ENCODE peak calls at places on chromosome 20, in seven cellular contexts. C is CD4-positive, alpha-beta T cell; X is Peyer's patch; Q is lower lobe of right lung; Z is A549; U is A673; D is heart right ventricle. G is an unnamed sample.

GRCh38 chr20:37596890-37597539 is 69.3 kb upstream of the BLCAP start:
- DNase-seq in C (no peak), X (no peak), Q (no peak), Z (no peak), U (no peak), D (no peak), G (no peak)

GRCh38 chr20:45105317-45105716 is 4.4 kb upstream of the KCNS1 start:
- DNase-seq in C (no peak), X (no peak), Q (no peak), Z (no peak), U (no peak), D (no peak), G (no peak)

GRCh38 chr20:5181492-5181891 is 54.7 kb downstream of the CDS2 start:
- DNase-seq in C (no peak), X (no peak), Q (no peak), Z (no peak), U (no peak), D (no peak), G (no peak)

GRCh38 chr20:50305636-50306477 is 115.2 kb downstream of the CEBPB start:
- DNase-seq in C (no peak), X (peak), Q (no peak), Z (peak), U (no peak), D (no peak), G (peak)

GRCh38 chr20:56929606-56930005 is 300.5 kb downstream of the TFAP2C start:
- DNase-seq in C (no peak), X (no peak), Q (no peak), Z (no peak), U (no peak), D (no peak), G (no peak)

GRCh38 chr20:3783516-3784225 is 2.4 kb upstream of the SPEF1 start:
- DNase-seq in C (no peak), X (no peak), Q (peak), Z (no peak), U (no peak), D (no peak), G (no peak)

GRCh38 chr20:23048283-23049200 is 930 bp downstream of the THBD start:
- DNase-seq in C (no peak), X (no peak), Q (peak), Z (peak), U (peak), D (peak), G (no peak)

GRCh38 chr20:64079273-64080012 is at the start of gene RGS19:
- DNase-seq in C (peak), X (peak), Q (peak), Z (peak), U (peak), D (peak), G (no peak)

GRCh38 chr20:51532577-51533191 is 9.8 kb downstream of the NFATC2 start:
- DNase-seq in C (no peak), X (peak), Q (peak), Z (no peak), U (no peak), D (peak), G (no peak)

GRCh38 chr20:5835870-5836269 is 85.7 kb downstream of the SHLD1 start:
- DNase-seq in C (no peak), X (no peak), Q (no peak), Z (no peak), U (no peak), D (no peak), G (no peak)

GRCh38 chr20:20732641-20733040 is 20.2 kb upstream of the RALGAPA2 start:
- DNase-seq in C (no peak), X (no peak), Q (no peak), Z (no peak), U (no peak), D (no peak), G (no peak)

GRCh38 chr20:47670913-47671312 is 114.4 kb downstream of the SULF2 start:
- DNase-seq in C (no peak), X (no peak), Q (no peak), Z (no peak), U (no peak), D (no peak), G (no peak)

GRCh38 chr20:58691773-58692578 is 624 bp upstream of the NPEPL1 start:
- DNase-seq in C (no peak), X (peak), Q (peak), Z (no peak), U (no peak), D (peak), G (no peak)

GRCh38 chr20:62178316-62179161 is 4.3 kb upstream of the MTG2 start:
- DNase-seq in C (no peak), X (no peak), Q (no peak), Z (no peak), U (no peak), D (no peak), G (no peak)

GRCh38 chr20:51346686-51347485 is 195.6 kb downstream of the NFATC2 start:
- DNase-seq in C (no peak), X (no peak), Q (no peak), Z (peak), U (no peak), D (no peak), G (no peak)

GRCh38 chr20:58593880-58594473 is 57.1 kb upstream of the STX16 start:
- DNase-seq in C (no peak), X (no peak), Q (no peak), Z (no peak), U (no peak), D (no peak), G (no peak)

GRCh38 chr20:62413896-62414481 is 6.9 kb upstream of the CABLES2 start:
- DNase-seq in C (no peak), X (peak), Q (no peak), Z (peak), U (no peak), D (no peak), G (no peak)

GRCh38 chr20:57498425-57499400 is 26.2 kb downstream of the CTCFL start:
- DNase-seq in C (no peak), X (peak), Q (no peak), Z (peak), U (peak), D (no peak), G (no peak)

GRCh38 chr20:23909390-23909789 is 29.8 kb upstream of the CST5 start:
- DNase-seq in C (no peak), X (no peak), Q (no peak), Z (no peak), U (no peak), D (no peak), G (no peak)

GRCh38 chr20:2521369-2522305 is 12.9 kb upstream of the ZNF343 start:
- DNase-seq in C (peak), X (peak), Q (no peak), Z (peak), U (peak), D (peak), G (no peak)

GRCh38 chr20:47196091-47197081 is 160.1 kb downstream of the ZMYND8 start:
- DNase-seq in C (peak), X (peak), Q (peak), Z (peak), U (peak), D (peak), G (peak)

GRCh38 chr20:56202493-56203077 is 45.9 kb upstream of the MC3R start:
- DNase-seq in C (no peak), X (no peak), Q (no peak), Z (peak), U (no peak), D (no peak), G (no peak)

GRCh38 chr20:4609511-4609910 is 112.2 kb upstream of the PRND start:
- DNase-seq in C (no peak), X (no peak), Q (no peak), Z (no peak), U (no peak), D (no peak), G (no peak)

GRCh38 chr20:39857188-39857587 is 831.8 kb downstream of the MAFB start:
- DNase-seq in C (no peak), X (no peak), Q (no peak), Z (no peak), U (no peak), D (no peak), G (no peak)

GRCh38 chr20:47276856-47277541 is 79.5 kb downstream of the ZMYND8 start:
- DNase-seq in C (no peak), X (no peak), Q (no peak), Z (no peak), U (no peak), D (peak), G (no peak)

GRCh38 chr20:57055345-57055744 is 211.1 kb downstream of the BMP7 start:
- DNase-seq in C (no peak), X (peak), Q (no peak), Z (no peak), U (no peak), D (no peak), G (no peak)

GRCh38 chr20:40390654-40391053 is 298.4 kb downstream of the MAFB start:
- DNase-seq in C (no peak), X (no peak), Q (no peak), Z (no peak), U (peak), D (no peak), G (no peak)

GRCh38 chr20:8996817-8997512 is 71.9 kb upstream of the PLCB4 start:
- DNase-seq in C (no peak), X (no peak), Q (no peak), Z (no peak), U (peak), D (no peak), G (no peak)

GRCh38 chr20:25191051-25191450 is 4.5 kb upstream of the ENTPD6 start:
- DNase-seq in C (no peak), X (no peak), Q (no peak), Z (no peak), U (no peak), D (peak), G (no peak)

GRCh38 chr20:36498386-36499179 is 42.7 kb upstream of the MYL9 start:
- DNase-seq in C (no peak), X (peak), Q (no peak), Z (no peak), U (no peak), D (peak), G (no peak)

GRCh38 chr20:2798814-2799213 is 1.6 kb downstream of the CPXM1 start:
- DNase-seq in C (no peak), X (no peak), Q (no peak), Z (no peak), U (no peak), D (no peak), G (no peak)

GRCh38 chr20:137668-138131 is 4.7 kb upstream of the DEFB126 start:
- DNase-seq in C (no peak), X (no peak), Q (no peak), Z (peak), U (peak), D (no peak), G (no peak)

GRCh38 chr20:51710503-51710902 is 57.7 kb downstream of the ATP9A start:
- DNase-seq in C (no peak), X (no peak), Q (no peak), Z (no peak), U (no peak), D (no peak), G (no peak)

GRCh38 chr20:62446398-62446985 is 19.2 kb upstream of the RBBP8NL start:
- DNase-seq in C (no peak), X (no peak), Q (no peak), Z (no peak), U (no peak), D (no peak), G (no peak)

GRCh38 chr20:56426026-56426425 is 14.0 kb downstream of the CASS4 start:
- DNase-seq in C (no peak), X (no peak), Q (no peak), Z (no peak), U (no peak), D (no peak), G (no peak)

GRCh38 chr20:31990958-31991705 is 19.1 kb upstream of the CCM2L start:
- DNase-seq in C (no peak), X (no peak), Q (no peak), Z (no peak), U (no peak), D (no peak), G (no peak)

GRCh38 chr20:8940311-8940710 is 128.6 kb upstream of the PLCB4 start:
- DNase-seq in C (no peak), X (no peak), Q (no peak), Z (no peak), U (no peak), D (no peak), G (no peak)

GRCh38 chr20:34569598-34569997 is 11.1 kb downstream of the MAP1LC3A start:
- DNase-seq in C (no peak), X (no peak), Q (no peak), Z (no peak), U (no peak), D (no peak), G (no peak)

GRCh38 chr20:34570859-34571306 is 12.4 kb downstream of the MAP1LC3A start:
- DNase-seq in C (no peak), X (no peak), Q (no peak), Z (no peak), U (peak), D (no peak), G (no peak)

GRCh38 chr20:34573541-34573940 is 15.0 kb downstream of the MAP1LC3A start:
- DNase-seq in C (no peak), X (no peak), Q (no peak), Z (no peak), U (no peak), D (no peak), G (no peak)

GRCh38 chr20:34574426-34574825 is 15.9 kb downstream of the MAP1LC3A start:
- DNase-seq in C (no peak), X (no peak), Q (no peak), Z (no peak), U (no peak), D (no peak), G (no peak)

GRCh38 chr20:34571753-34572152 is 13.2 kb downstream of the MAP1LC3A start:
- DNase-seq in C (no peak), X (no peak), Q (no peak), Z (no peak), U (no peak), D (no peak), G (no peak)
- H3K27ac ChIP-seq in C (no peak), X (no peak), Q (no peak), Z (no peak), U (no peak), D (no peak), G (no peak)

GRCh38 chr20:35093245-35093884 is 758 bp upstream of the TRPC4AP start:
- DNase-seq in C (no peak), X (no peak), Q (no peak), Z (peak), U (peak), D (no peak), G (no peak)
- H3K27ac ChIP-seq in C (no peak), X (peak), Q (peak), Z (peak), U (peak), D (peak), G (peak)

DNA sequence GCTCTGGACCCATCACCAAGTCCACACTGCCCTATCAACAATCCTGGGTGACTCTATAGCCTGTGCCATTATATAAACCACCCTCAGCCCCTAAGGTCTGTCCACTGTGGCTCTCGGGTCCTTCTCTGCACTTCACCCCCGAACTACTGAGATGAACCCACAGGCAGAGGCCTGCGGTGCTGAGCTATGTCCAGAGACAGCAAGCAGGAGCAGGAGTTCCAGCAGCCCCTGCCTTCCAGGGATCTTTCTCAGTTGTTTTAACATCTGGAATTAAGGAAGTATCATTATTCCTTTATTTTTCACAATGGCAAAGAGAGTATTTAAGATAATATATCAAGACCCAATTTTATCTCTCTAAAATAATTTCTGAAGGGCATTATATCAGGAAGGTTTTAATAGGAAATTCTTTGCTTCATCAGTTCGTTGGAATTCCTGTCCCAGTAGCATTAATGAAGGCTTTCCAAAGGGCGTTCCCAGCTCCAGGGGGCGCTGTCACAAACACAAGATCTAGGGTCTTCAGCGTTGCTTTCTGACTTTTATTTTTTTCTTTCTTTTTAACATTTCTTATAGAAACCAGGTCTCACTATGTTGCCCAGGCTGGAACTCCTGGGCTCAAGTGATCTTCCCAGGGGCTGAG is 27.3 kb downstream of the RRBP1 start:
- DNase-seq in C (no peak), X (no peak), Q (no peak), Z (peak), U (peak), D (peak), G (peak)
- H3K27ac ChIP-seq in C (no peak), X (no peak), Q (no peak), Z (no peak), U (peak), D (no peak), G (no peak)

GRCh38 chr20:53579266-53579580 is 14.4 kb downstream of the ZNF217 start:
- DNase-seq in C (no peak), X (peak), Q (no peak), Z (no peak), U (no peak), D (no peak), G (no peak)

GRCh38 chr20:53579581-53580375 is 13.9 kb downstream of the ZNF217 start:
- DNase-seq in C (no peak), X (peak), Q (peak), Z (peak), U (peak), D (no peak), G (no peak)

GRCh38 chr20:53581444-53582311 is 12.0 kb downstream of the ZNF217 start:
- DNase-seq in C (no peak), X (peak), Q (peak), Z (no peak), U (no peak), D (no peak), G (no peak)

GRCh38 chr20:53578492-53579222 is 15.0 kb downstream of the ZNF217 start:
- DNase-seq in C (peak), X (peak), Q (no peak), Z (peak), U (peak), D (no peak), G (peak)

DNA sequence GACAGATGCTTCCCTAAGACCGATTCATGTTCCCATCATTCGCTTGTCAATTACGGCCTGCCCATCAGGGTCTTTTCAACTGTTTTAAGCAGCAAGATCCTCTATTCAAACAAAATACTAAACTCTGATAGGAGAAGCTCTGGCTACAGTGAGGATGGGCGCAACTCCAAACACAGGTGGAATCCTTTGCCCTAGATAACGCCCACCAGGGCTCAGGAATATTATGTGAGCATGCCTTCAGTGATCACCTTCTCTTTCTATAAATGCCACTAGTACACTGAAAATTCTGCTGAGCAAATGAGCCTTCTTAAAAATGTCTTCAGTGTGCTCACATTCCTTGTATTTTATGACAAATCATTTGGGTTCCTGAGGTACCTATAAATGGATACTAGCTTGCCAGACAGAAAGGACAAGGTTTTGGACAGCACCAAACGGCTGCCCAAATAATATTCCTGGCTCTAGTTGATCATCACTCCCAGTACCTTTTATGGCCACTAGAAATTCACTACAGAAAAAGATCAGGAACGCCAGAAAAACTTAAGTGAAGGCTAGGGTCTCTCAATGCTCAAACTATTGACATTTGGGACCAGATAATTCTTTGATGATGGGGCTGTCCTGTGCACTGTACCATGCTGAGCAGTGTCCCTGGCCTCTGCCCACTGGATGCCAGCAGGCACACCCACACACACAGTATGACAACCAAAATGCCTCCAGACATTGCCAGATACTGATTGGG is 13.1 kb downstream of the ZNF217 start:
- DNase-seq in C (no peak), X (peak), Q (no peak), Z (no peak), U (no peak), D (no peak), G (no peak)
- H3K27ac ChIP-seq in C (peak), X (peak), Q (peak), Z (peak), U (peak), D (peak), G (no peak)

G was measured in caudate nucleus.